ENCODE peak calls at places on chromosomes 7 and 10, in six cellular contexts. D is GDM1; Y is HS-5; H is keratinocyte; M is NCI-H1436; T is activated CD8-positive, alpha-beta memory T cell treated with anti-CD3 and anti-CD28 coated beads, Interleukin-2, amount 50 U/mL, for 4 hours. E is an unnamed sample.

GRCh38 chr7:142717453-142717852 is 31.8 kb upstream of the PRSS1 start:
- DNase-seq in D (peak; percentile 96), T (no peak), H (no peak), Y (no peak), M (no peak), E (no peak)

GRCh38 chr10:101986277-101986971 is 69.5 kb downstream of the ARMH3 start:
- DNase-seq in Y (no peak), T (no peak), M (no peak), D (no peak), H (no peak), E (no peak)

GRCh38 chr7:68629-69028 is 123.7 kb upstream of the FAM20C start:
- DNase-seq in D (no peak), M (no peak), Y (peak; percentile 31), T (no peak), H (no peak), E (peak; percentile 89)

GRCh38 chr7:120833551-120833950 is 24.4 kb downstream of the TSPAN12 start:
- DNase-seq in Y (no peak), D (no peak), M (no peak), T (no peak), H (no peak), E (no peak)

GRCh38 chr10:132011027-132011426 is 29.3 kb upstream of the BNIP3 start:
- DNase-seq in M (no peak), Y (no peak), T (no peak), D (no peak), H (no peak), E (no peak)

GRCh38 chr10:24872049-24872789 is 80.2 kb downstream of the PRTFDC1 start:
- DNase-seq in M (no peak), H (no peak), D (no peak), T (no peak), Y (no peak), E (peak; percentile 75)

GRCh38 chr7:150357277-150357676 is 11.3 kb upstream of the REPIN1 start:
- DNase-seq in Y (no peak), M (no peak), T (peak; percentile 79), D (peak; percentile 49), H (no peak), E (no peak)

GRCh38 chr7:98284335-98285036 is 3.0 kb downstream of the BRI3 start:
- DNase-seq in Y (peak; percentile 39), H (no peak), T (no peak), D (peak; percentile 22), M (no peak), E (peak; percentile 95)

GRCh38 chr7:94396606-94397005 is 1.9 kb downstream of the COL1A2 start:
- DNase-seq in D (no peak), Y (no peak), H (no peak), T (no peak), M (no peak), E (no peak)

GRCh38 chr10:11205026-11205772 is 187.5 kb downstream of the CELF2 start:
- DNase-seq in Y (no peak), H (no peak), T (no peak), M (no peak), D (no peak), E (no peak)

GRCh38 chr7:136309407-136309806 is 332.2 kb upstream of the MTPN start:
- DNase-seq in M (no peak), T (no peak), Y (no peak), H (no peak), D (no peak), E (no peak)

GRCh38 chr10:36578306-36578705 is 547.1 kb upstream of the ANKRD30A start:
- DNase-seq in D (no peak), M (no peak), T (no peak), H (peak; percentile 11), Y (peak; percentile 34), E (peak; percentile 73)

GRCh38 chr10:27642023-27642589 is 103.5 kb downstream of the MKX start:
- DNase-seq in Y (no peak), T (no peak), H (no peak), M (no peak), D (no peak), E (no peak)

GRCh38 chr10:119263966-119264621 is 56.7 kb downstream of the GRK5 start:
- DNase-seq in D (no peak), Y (no peak), H (no peak), T (no peak), M (no peak), E (no peak)